ENCODE peak calls at places on chromosomes 4 and X, in four cellular contexts. One of them, this sample, is unnamed.

GRCh38 chr4:175891863-175892262 is 79.8 kb upstream of the GPM6A start:
- DNase-seq in T-helper 22 cell: no peak
- DNase-seq in GM03348: peak
- DNase-seq in AML-193: peak
- DNase-seq in this sample: no peak

GRCh38 chr4:84263415-84263814 is 235.7 kb downstream of the NKX6-1 start:
- DNase-seq in AML-193: no peak
- DNase-seq in T-helper 22 cell: no peak
- DNase-seq in GM03348: no peak
- DNase-seq in this sample: no peak

GRCh38 chr4:73172166-73172565 is 86.4 kb downstream of the ANKRD17 start:
- DNase-seq in T-helper 22 cell: no peak
- DNase-seq in GM03348: no peak
- DNase-seq in AML-193: no peak
- DNase-seq in this sample: no peak

GRCh38 chr4:94508256-94508655 is 56.5 kb downstream of the PDLIM5 start:
- DNase-seq in T-helper 22 cell: no peak
- DNase-seq in AML-193: no peak
- DNase-seq in GM03348: no peak
- DNase-seq in this sample: no peak

GRCh38 chr4:47692691-47693090 is 145.2 kb downstream of the CORIN start:
- DNase-seq in T-helper 22 cell: no peak
- DNase-seq in GM03348: no peak
- DNase-seq in AML-193: no peak
- DNase-seq in this sample: no peak

GRCh38 chrX:107700317-107700774 is 72.0 kb downstream of the PRPS1 start:
- DNase-seq in GM03348: peak
- DNase-seq in T-helper 22 cell: no peak
- DNase-seq in AML-193: no peak
- DNase-seq in this sample: no peak

GRCh38 chrX:10579753-10580060 is 40.7 kb downstream of the MID1 start:
- DNase-seq in GM03348: no peak
- DNase-seq in T-helper 22 cell: no peak
- DNase-seq in AML-193: no peak
- DNase-seq in this sample: peak

GRCh38 chrX:125289209-125289608 is 30.5 kb upstream of the TEX13C start:
- DNase-seq in GM03348: no peak
- DNase-seq in AML-193: no peak
- DNase-seq in T-helper 22 cell: no peak
- DNase-seq in this sample: no peak

GRCh38 chrX:15929231-15929630 is 74.6 kb upstream of the AP1S2 start:
- DNase-seq in T-helper 22 cell: no peak
- DNase-seq in GM03348: no peak
- DNase-seq in AML-193: no peak
- DNase-seq in this sample: no peak

GRCh38 chr4:24840826-24841587 is 45.6 kb downstream of the SOD3 start:
- DNase-seq in AML-193: no peak
- DNase-seq in GM03348: no peak
- DNase-seq in T-helper 22 cell: no peak
- DNase-seq in this sample: no peak

GRCh38 chr4:146202665-146203064 is 11.7 kb upstream of the REELD1 start:
- DNase-seq in GM03348: no peak
- DNase-seq in AML-193: no peak
- DNase-seq in T-helper 22 cell: no peak
- DNase-seq in this sample: no peak

GRCh38 chr4:16677545-16677944 is 220.9 kb downstream of the LDB2 start:
- DNase-seq in AML-193: no peak
- DNase-seq in GM03348: peak
- DNase-seq in T-helper 22 cell: no peak
- DNase-seq in this sample: no peak

GRCh38 chrX:22095306-22095705 is 63.2 kb downstream of the PHEX start:
- DNase-seq in T-helper 22 cell: no peak
- DNase-seq in AML-193: no peak
- DNase-seq in GM03348: peak
- DNase-seq in this sample: no peak

This sample was measured in dermis microvascular lymphatic vessel endothelial cell.